ENCODE peak calls at places on chromosome 12, in six cellular contexts. One of them, this sample, is unnamed.

GRCh38 chr12:71787574-71787973 is 32.9 kb downstream of the RAB21 start:
- DNase-seq in HEK293T: no peak
- DNase-seq in naive thymus-derived CD4-positive, alpha-beta T cell: no peak
- DNase-seq in IMR-90: no peak
- DNase-seq in activated CD4-positive, alpha-beta T cell treated with anti-CD3 and anti-CD28 coated beads for 24 hours: no peak
- DNase-seq in activated T-cell treated with anti-CD3 and anti-CD28 coated beads for 1 hour: no peak
- DNase-seq in this sample: no peak

GRCh38 chr12:2507811-2508210 is 287.0 kb upstream of the FKBP4 start:
- DNase-seq in HEK293T: peak; percentile 19
- DNase-seq in naive thymus-derived CD4-positive, alpha-beta T cell: no peak
- DNase-seq in IMR-90: no peak
- DNase-seq in activated CD4-positive, alpha-beta T cell treated with anti-CD3 and anti-CD28 coated beads for 24 hours: no peak
- DNase-seq in activated T-cell treated with anti-CD3 and anti-CD28 coated beads for 1 hour: no peak
- DNase-seq in this sample: no peak

GRCh38 chr12:64127811-64128210 is 94.3 kb downstream of the KICS2 start:
- DNase-seq in HEK293T: no peak
- DNase-seq in naive thymus-derived CD4-positive, alpha-beta T cell: no peak
- DNase-seq in IMR-90: no peak
- DNase-seq in activated CD4-positive, alpha-beta T cell treated with anti-CD3 and anti-CD28 coated beads for 24 hours: no peak
- DNase-seq in activated T-cell treated with anti-CD3 and anti-CD28 coated beads for 1 hour: no peak
- DNase-seq in this sample: no peak

GRCh38 chr12:5506821-5507231 is 74.9 kb downstream of the NTF3 start:
- DNase-seq in HEK293T: no peak
- DNase-seq in naive thymus-derived CD4-positive, alpha-beta T cell: no peak
- DNase-seq in IMR-90: no peak
- DNase-seq in activated CD4-positive, alpha-beta T cell treated with anti-CD3 and anti-CD28 coated beads for 24 hours: no peak
- DNase-seq in activated T-cell treated with anti-CD3 and anti-CD28 coated beads for 1 hour: no peak
- DNase-seq in this sample: no peak

GRCh38 chr12:15534322-15534721 is 212.0 kb downstream of the PTPRO start:
- DNase-seq in HEK293T: no peak
- DNase-seq in naive thymus-derived CD4-positive, alpha-beta T cell: peak; percentile 43
- DNase-seq in IMR-90: peak; percentile 47
- DNase-seq in activated CD4-positive, alpha-beta T cell treated with anti-CD3 and anti-CD28 coated beads for 24 hours: no peak
- DNase-seq in activated T-cell treated with anti-CD3 and anti-CD28 coated beads for 1 hour: no peak
- DNase-seq in this sample: no peak

GRCh38 chr12:1457901-1458300 is 136.5 kb downstream of the FBXL14 start:
- DNase-seq in HEK293T: no peak
- DNase-seq in naive thymus-derived CD4-positive, alpha-beta T cell: no peak
- DNase-seq in IMR-90: peak; percentile 90
- DNase-seq in activated CD4-positive, alpha-beta T cell treated with anti-CD3 and anti-CD28 coated beads for 24 hours: no peak
- DNase-seq in activated T-cell treated with anti-CD3 and anti-CD28 coated beads for 1 hour: no peak
- DNase-seq in this sample: no peak

GRCh38 chr12:46933947-46934346 is 108.2 kb upstream of the SLC38A4 start:
- DNase-seq in HEK293T: peak; percentile 18
- DNase-seq in naive thymus-derived CD4-positive, alpha-beta T cell: no peak
- DNase-seq in IMR-90: peak; percentile 77
- DNase-seq in activated CD4-positive, alpha-beta T cell treated with anti-CD3 and anti-CD28 coated beads for 24 hours: no peak
- DNase-seq in activated T-cell treated with anti-CD3 and anti-CD28 coated beads for 1 hour: no peak
- DNase-seq in this sample: peak; percentile 39

GRCh38 chr12:52691076-52691764 is 11.0 kb upstream of the KRT1 start:
- DNase-seq in HEK293T: peak; percentile 44
- DNase-seq in naive thymus-derived CD4-positive, alpha-beta T cell: peak; percentile 71
- DNase-seq in IMR-90: no peak
- DNase-seq in activated CD4-positive, alpha-beta T cell treated with anti-CD3 and anti-CD28 coated beads for 24 hours: peak; percentile 22
- DNase-seq in activated T-cell treated with anti-CD3 and anti-CD28 coated beads for 1 hour: peak; percentile 46
- DNase-seq in this sample: peak; percentile 47

GRCh38 chr12:77767335-77767734 is 63.4 kb upstream of the NAV3 start:
- DNase-seq in HEK293T: no peak
- DNase-seq in naive thymus-derived CD4-positive, alpha-beta T cell: no peak
- DNase-seq in IMR-90: no peak
- DNase-seq in activated CD4-positive, alpha-beta T cell treated with anti-CD3 and anti-CD28 coated beads for 24 hours: no peak
- DNase-seq in activated T-cell treated with anti-CD3 and anti-CD28 coated beads for 1 hour: no peak
- DNase-seq in this sample: no peak

This sample was measured in hepatocyte.